ENCODE peak calls at places on chromosome 3, in five cellular contexts. O is HepG2, M is SK-N-SH, T is GM12878, W is K562. H is an unnamed sample.

GRCh38 chr3:87997298-87997697 is 61.5 kb downstream of the CGGBP1 start:
- DNase-seq in T (peak; percentile 26), M (no peak), O (no peak), W (no peak), H (no peak)

GRCh38 chr3:13019243-13019701 is 54.0 kb downstream of the IQSEC1 start:
- DNase-seq in M (peak; percentile 70), W (peak; percentile 81), O (no peak), T (no peak), H (no peak)

GRCh38 chr3:14784087-14784596 is 34.6 kb upstream of the FGD5 start:
- DNase-seq in W (no peak), T (no peak), M (peak; percentile 85), O (no peak), H (no peak)

GRCh38 chr3:128875556-128876120 is 3.8 kb upstream of the ACAD9 start:
- DNase-seq in T (no peak), M (peak; percentile 58), O (peak; percentile 32), W (peak; percentile 29), H (peak; percentile 70)

GRCh38 chr3:30518201-30518864 is 88.1 kb upstream of the TGFBR2 start:
- DNase-seq in M (no peak), W (no peak), T (no peak), O (peak; percentile 68), H (no peak)

GRCh38 chr3:117814975-117815374 is 1105.4 kb downstream of the TUSC7 start:
- DNase-seq in T (no peak), O (no peak), M (no peak), W (no peak), H (no peak)

GRCh38 chr3:153704115-153704514 is 417.1 kb upstream of the ARHGEF26 start:
- DNase-seq in T (no peak), M (no peak), O (no peak), W (no peak), H (no peak)

GRCh38 chr3:53495518-53496501 is 1.4 kb downstream of the CACNA1D start:
- DNase-seq in O (no peak), W (no peak), M (peak; percentile 65), T (no peak), H (no peak)

GRCh38 chr3:112293368-112294321 is at the start of gene SLC9C1:
- DNase-seq in M (peak; percentile 54), T (peak; percentile 85), W (peak; percentile 3), O (peak; percentile 38), H (peak; percentile 28)

GRCh38 chr3:99545941-99546580 is 92.3 kb upstream of the COL8A1 start:
- DNase-seq in T (no peak), M (no peak), W (no peak), O (no peak), H (no peak)

GRCh38 chr3:153087595-153088566 is 74.1 kb upstream of the RAP2B start:
- DNase-seq in M (no peak), T (no peak), O (no peak), W (no peak), H (no peak)

GRCh38 chr3:184176377-184177330 is 2.0 kb downstream of the AP2M1 start:
- DNase-seq in W (peak; percentile 56), T (no peak), O (peak; percentile 69), M (peak; percentile 75), H (peak; percentile 52)

GRCh38 chr3:33218072-33218445 is 551 bp downstream of the SUSD5 start:
- DNase-seq in M (no peak), O (no peak), W (no peak), T (no peak), H (peak; percentile 32)

GRCh38 chr3:114216186-114216970 is 21.0 kb downstream of the ZNF80 start:
- DNase-seq in O (no peak), W (no peak), M (no peak), T (no peak), H (no peak)

GRCh38 chr3:9439331-9439730 is 41.9 kb downstream of the SETD5 start:
- DNase-seq in T (no peak), O (no peak), M (no peak), W (no peak), H (no peak)

GRCh38 chr3:171115667-171116066 is 89.1 kb upstream of the SLC2A2 start:
- DNase-seq in M (no peak), T (peak; percentile 5), O (no peak), W (no peak), H (no peak)

GRCh38 chr3:58459160-58459559 is 25.5 kb upstream of the PDHB start:
- DNase-seq in T (no peak), M (no peak), W (no peak), O (no peak), H (no peak)

GRCh38 chr3:11136871-11137626 is 17.2 kb upstream of the HRH1 start:
- DNase-seq in O (peak; percentile 40), T (no peak), M (peak; percentile 88), W (peak; percentile 84), H (peak; percentile 32)

DNA sequence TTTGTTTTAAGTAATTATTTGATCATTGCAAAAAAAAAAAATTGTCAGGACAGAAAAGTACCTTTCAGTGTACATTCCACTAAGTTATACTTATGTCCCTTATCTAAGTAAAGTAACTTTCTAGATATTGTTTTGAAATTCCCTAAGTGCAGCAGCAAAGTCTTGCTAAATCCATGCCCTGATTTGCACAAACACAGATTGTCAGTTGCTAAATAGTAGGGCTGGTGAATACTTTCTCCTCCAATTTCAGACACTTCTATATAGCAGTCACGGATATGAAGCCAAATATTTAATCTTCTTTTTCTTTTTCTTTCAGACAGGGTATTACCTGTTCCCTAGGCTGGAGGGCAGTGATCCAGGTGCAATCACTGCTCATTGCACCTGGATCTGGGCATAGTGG is 12.9 kb downstream of the LRRC2 start:
- DNase-seq in O (no peak), M (no peak), W (no peak), T (no peak), H (no peak)
- TF ChIP-seq FOXM1 in O (no peak), M (no peak), W (no peak), T (no peak), H (no peak)

GRCh38 chr3:42847731-42848130 is 27.9 kb downstream of the CYP8B1 start:
- DNase-seq in M (no peak), O (no peak), T (no peak), W (no peak), H (no peak)

GRCh38 chr3:42852443-42852842 is 23.2 kb downstream of the CYP8B1 start:
- DNase-seq in M (peak; percentile 23), W (no peak), T (no peak), O (no peak), H (no peak)

GRCh38 chr3:42849017-42849416 is 26.7 kb downstream of the CYP8B1 start:
- DNase-seq in M (no peak), T (no peak), W (no peak), O (no peak), H (no peak)

GRCh38 chr3:42851228-42851834 is 24.3 kb downstream of the CYP8B1 start:
- DNase-seq in W (no peak), M (no peak), O (no peak), T (no peak), H (no peak)

GRCh38 chr3:42850263-42850662 is 25.4 kb downstream of the CYP8B1 start:
- DNase-seq in W (no peak), O (no peak), M (no peak), T (no peak), H (no peak)
- TF ChIP-seq FOXM1 in W (no peak), O (no peak), M (no peak), T (no peak), H (no peak)

DNA sequence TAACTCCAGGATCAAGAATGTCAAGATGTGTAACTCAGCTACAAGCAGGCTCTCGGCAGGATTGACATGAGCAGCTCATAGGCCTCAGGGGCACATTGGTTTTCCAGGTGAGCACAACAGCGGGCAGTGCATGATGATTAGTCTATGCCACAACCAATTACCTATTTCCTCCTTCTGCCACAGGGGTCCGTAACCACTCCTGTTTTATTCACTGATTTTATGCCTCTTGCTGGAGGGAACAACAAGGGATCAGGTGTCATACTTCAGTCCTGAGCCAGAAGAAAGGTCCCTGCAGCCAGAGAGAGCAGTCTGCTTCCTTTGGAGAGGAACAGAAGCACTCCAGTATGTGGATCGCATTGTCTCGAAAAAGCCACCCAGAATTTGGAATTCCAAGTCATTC is 35.1 kb upstream of the PTPRG start:
- DNase-seq in W (no peak), O (no peak), T (no peak), M (no peak), H (no peak)
- TF ChIP-seq FOXM1 in W (no peak), O (no peak), T (no peak), M (no peak), H (no peak)

GRCh38 chr3:42516443-42516842 is 14.0 kb downstream of the VIPR1 start:
- DNase-seq in T (no peak), O (no peak), M (no peak), W (no peak), H (no peak)

GRCh38 chr3:42514876-42515275 is 12.4 kb downstream of the VIPR1 start:
- DNase-seq in T (no peak), M (no peak), W (no peak), O (no peak), H (no peak)

GRCh38 chr3:42517143-42517542 is 14.7 kb downstream of the VIPR1 start:
- DNase-seq in W (no peak), M (no peak), T (no peak), O (no peak), H (no peak)

GRCh38 chr3:42515391-42515916 is 13.0 kb downstream of the VIPR1 start:
- DNase-seq in W (no peak), M (no peak), T (no peak), O (no peak), H (no peak)

GRCh38 chr3:42515976-42516375 is 13.5 kb downstream of the VIPR1 start:
- DNase-seq in O (no peak), M (no peak), T (no peak), W (no peak), H (no peak)
- TF ChIP-seq FOXM1 in O (no peak), M (no peak), T (no peak), W (no peak), H (no peak)

GRCh38 chr3:104066658-104067057 is 1300.1 kb upstream of the ALCAM start:
- DNase-seq in W (no peak), T (no peak), M (no peak), O (no peak), H (no peak)
- TF ChIP-seq FOXM1 in W (no peak), T (no peak), M (no peak), O (no peak), H (no peak)

H was measured in HEK293T.